ENCODE peak calls at places on chromosomes 1 and 21, in five cellular contexts. V, K, M, Z and H are unnamed samples.

GRCh38 chr1:226126824-226127591 is 59.5 kb downstream of the ACBD3 start:
- DNase-seq in V (no peak), K (no peak), M (no peak), Z (no peak), H (no peak)

GRCh38 chr1:33394716-33395115 is 36.2 kb downstream of the PHC2 start:
- DNase-seq in V (no peak), K (peak; percentile 70), M (no peak), Z (no peak), H (no peak)

GRCh38 chr1:45009956-45010854 is 919 bp downstream of the HECTD3 start:
- DNase-seq in V (no peak), K (no peak), M (no peak), Z (no peak), H (peak; percentile 36)

GRCh38 chr1:61568460-61569211 is 156.3 kb downstream of the TM2D1 start:
- DNase-seq in V (no peak), K (no peak), M (no peak), Z (no peak), H (no peak)

GRCh38 chr1:118485757-118486156 is 300.7 kb upstream of the SPAG17 start:
- DNase-seq in V (no peak), K (no peak), M (no peak), Z (no peak), H (no peak)

GRCh38 chr21:45590726-45591618 is 48.7 kb upstream of the SLC19A1 start:
- DNase-seq in V (no peak), K (no peak), M (peak; percentile 29), Z (peak; percentile 70), H (no peak)

GRCh38 chr1:78831731-78832360 is 174.7 kb downstream of the ADGRL4 start:
- DNase-seq in V (no peak), K (peak; percentile 95), M (no peak), Z (no peak), H (no peak)

GRCh38 chr1:214934035-214934434 is 148.5 kb upstream of the KCNK2 start:
- DNase-seq in V (no peak), K (peak; percentile 22), M (no peak), Z (no peak), H (no peak)

GRCh38 chr21:35108887-35109286 is 59.8 kb upstream of the RUNX1 start:
- DNase-seq in V (no peak), K (no peak), M (no peak), Z (no peak), H (no peak)

GRCh38 chr1:198333744-198334143 is 176.9 kb downstream of the NEK7 start:
- DNase-seq in V (no peak), K (peak; percentile 38), M (no peak), Z (no peak), H (no peak)

GRCh38 chr1:180252638-180253536 is 22.8 kb downstream of the LHX4 start:
- DNase-seq in V (no peak), K (peak; percentile 66), M (peak; percentile 43), Z (peak; percentile 84), H (peak; percentile 65)

GRCh38 chr1:53411541-53412152 is 47.6 kb upstream of the DMRTB1 start:
- DNase-seq in V (no peak), K (no peak), M (no peak), Z (no peak), H (peak; percentile 18)

GRCh38 chr21:36663033-36663855 is 35.7 kb upstream of the SIM2 start:
- DNase-seq in V (no peak), K (peak; percentile 33), M (no peak), Z (no peak), H (no peak)

GRCh38 chr1:154710091-154710490 is 102.1 kb upstream of the ADAR start:
- DNase-seq in V (no peak), K (no peak), M (no peak), Z (no peak), H (no peak)

GRCh38 chr1:34532113-34532512 is 222.7 kb upstream of the GJB5 start:
- DNase-seq in V (no peak), K (no peak), M (no peak), Z (no peak), H (no peak)

GRCh38 chr1:198443374-198444233 is 96.9 kb downstream of the ATP6V1G3 start:
- DNase-seq in V (no peak), K (peak; percentile 97), M (no peak), Z (no peak), H (no peak)

GRCh38 chr1:230137328-230137815 is 70.3 kb downstream of the GALNT2 start:
- DNase-seq in V (no peak), K (no peak), M (no peak), Z (no peak), H (no peak)

GRCh38 chr1:33349778-33350610 is 29.1 kb upstream of the A3GALT2 start:
- DNase-seq in V (peak; percentile 83), K (peak; percentile 70), M (peak; percentile 66), Z (peak; percentile 91), H (peak; percentile 88)

GRCh38 chr1:54137532-54138061 is 15.2 kb downstream of the CDCP2 start:
- DNase-seq in V (no peak), K (peak; percentile 39), M (no peak), Z (no peak), H (no peak)

GRCh38 chr1:2003564-2004131 is at the start of gene CFAP74:
- DNase-seq in V (peak; percentile 65), K (peak; percentile 27), M (no peak), Z (no peak), H (no peak)

GRCh38 chr1:30844631-30845030 is 63.9 kb downstream of the SDC3 start:
- DNase-seq in V (no peak), K (no peak), M (no peak), Z (no peak), H (no peak)